ENCODE peak calls at places on chromosome 6, in seven cellular contexts. One of them, this sample, is unnamed.

GRCh38 chr6:168273483-168274045 is 46.0 kb downstream of the DACT2 start:
- DNase-seq in AG08395: no peak
- DNase-seq in heart left ventricle: no peak
- DNase-seq in RWPE2: no peak
- DNase-seq in T-cell: no peak
- DNase-seq in activated CD4-positive, alpha-beta T cell treated with anti-CD3 and anti-CD28 coated beads, Interleukin-2, amount 10 ng/mL, durations not matched to agents 7 days and 5 days: no peak
- DNase-seq in smooth muscle cell of the brain vasculature: no peak
- DNase-seq in this sample: no peak

GRCh38 chr6:8651998-8652397 is 216.7 kb upstream of the SLC35B3 start:
- DNase-seq in AG08395: no peak
- DNase-seq in smooth muscle cell of the brain vasculature: no peak
- DNase-seq in heart left ventricle: no peak
- DNase-seq in RWPE2: no peak
- DNase-seq in activated CD4-positive, alpha-beta T cell treated with anti-CD3 and anti-CD28 coated beads, Interleukin-2, amount 10 ng/mL, durations not matched to agents 7 days and 5 days: no peak
- DNase-seq in T-cell: no peak
- DNase-seq in this sample: no peak

GRCh38 chr6:84762941-84763396 is 1.4 kb downstream of the TBX18 start:
- DNase-seq in activated CD4-positive, alpha-beta T cell treated with anti-CD3 and anti-CD28 coated beads, Interleukin-2, amount 10 ng/mL, durations not matched to agents 7 days and 5 days: no peak
- DNase-seq in T-cell: no peak
- DNase-seq in AG08395: peak
- DNase-seq in RWPE2: no peak
- DNase-seq in heart left ventricle: no peak
- DNase-seq in smooth muscle cell of the brain vasculature: no peak
- DNase-seq in this sample: no peak

GRCh38 chr6:74018825-74019224 is 322.8 kb downstream of the CD109 start:
- DNase-seq in activated CD4-positive, alpha-beta T cell treated with anti-CD3 and anti-CD28 coated beads, Interleukin-2, amount 10 ng/mL, durations not matched to agents 7 days and 5 days: no peak
- DNase-seq in RWPE2: no peak
- DNase-seq in smooth muscle cell of the brain vasculature: no peak
- DNase-seq in heart left ventricle: no peak
- DNase-seq in AG08395: no peak
- DNase-seq in T-cell: no peak
- DNase-seq in this sample: no peak

GRCh38 chr6:4327841-4328240 is 192.5 kb upstream of the ECI2 start:
- DNase-seq in RWPE2: no peak
- DNase-seq in smooth muscle cell of the brain vasculature: no peak
- DNase-seq in AG08395: no peak
- DNase-seq in heart left ventricle: no peak
- DNase-seq in activated CD4-positive, alpha-beta T cell treated with anti-CD3 and anti-CD28 coated beads, Interleukin-2, amount 10 ng/mL, durations not matched to agents 7 days and 5 days: no peak
- DNase-seq in T-cell: no peak
- DNase-seq in this sample: no peak

GRCh38 chr6:25278557-25278913 is 639 bp upstream of the CARMIL1 start:
- DNase-seq in RWPE2: no peak
- DNase-seq in heart left ventricle: no peak
- DNase-seq in AG08395: peak
- DNase-seq in activated CD4-positive, alpha-beta T cell treated with anti-CD3 and anti-CD28 coated beads, Interleukin-2, amount 10 ng/mL, durations not matched to agents 7 days and 5 days: no peak
- DNase-seq in smooth muscle cell of the brain vasculature: no peak
- DNase-seq in T-cell: no peak
- DNase-seq in this sample: no peak

GRCh38 chr6:150537481-150537880 is 62.2 kb upstream of the PLEKHG1 start:
- DNase-seq in RWPE2: no peak
- DNase-seq in AG08395: no peak
- DNase-seq in smooth muscle cell of the brain vasculature: no peak
- DNase-seq in heart left ventricle: no peak
- DNase-seq in activated CD4-positive, alpha-beta T cell treated with anti-CD3 and anti-CD28 coated beads, Interleukin-2, amount 10 ng/mL, durations not matched to agents 7 days and 5 days: no peak
- DNase-seq in T-cell: no peak
- DNase-seq in this sample: no peak

GRCh38 chr6:40723967-40724366 is 136.8 kb upstream of the LRFN2 start:
- DNase-seq in T-cell: no peak
- DNase-seq in activated CD4-positive, alpha-beta T cell treated with anti-CD3 and anti-CD28 coated beads, Interleukin-2, amount 10 ng/mL, durations not matched to agents 7 days and 5 days: no peak
- DNase-seq in heart left ventricle: no peak
- DNase-seq in smooth muscle cell of the brain vasculature: no peak
- DNase-seq in RWPE2: no peak
- DNase-seq in AG08395: peak
- DNase-seq in this sample: no peak

This sample was measured in DND-41.